ENCODE peak calls at places on chromosomes 4 and X, in five cellular contexts. P, O, Q, E and L are unnamed samples.

GRCh38 chr4:73152893-73153292 is 83.4 kb upstream of the COX18 start:
- DNase-seq in P (no peak), O (no peak), Q (no peak), E (peak; percentile 4), L (no peak)

GRCh38 chr4:17597517-17597916 is 16.9 kb upstream of the MED28 start:
- DNase-seq in P (no peak), O (no peak), Q (no peak), E (peak; percentile 65), L (no peak)

GRCh38 chr4:87745058-87745842 is 54.1 kb upstream of the IBSP start:
- DNase-seq in P (no peak), O (no peak), Q (no peak), E (no peak), L (no peak)

GRCh38 chr4:77126844-77127614 is 30.0 kb upstream of the CCNG2 start:
- DNase-seq in P (no peak), O (no peak), Q (no peak), E (no peak), L (no peak)

GRCh38 chrX:9871871-9872270 is 85.6 kb downstream of the SHROOM2 start:
- DNase-seq in P (no peak), O (peak; percentile 60), Q (no peak), E (peak; percentile 8), L (no peak)

GRCh38 chr4:176498857-176499256 is 179.1 kb downstream of the SPCS3 start:
- DNase-seq in P (no peak), O (no peak), Q (no peak), E (peak; percentile 82), L (no peak)

GRCh38 chr4:1490906-1491629 is 84.8 kb upstream of the NKX1-1 start:
- DNase-seq in P (no peak), O (no peak), Q (no peak), E (no peak), L (no peak)

GRCh38 chr4:38664704-38665401 is 854 bp downstream of the KLF3 start:
- DNase-seq in P (no peak), O (peak; percentile 67), Q (peak; percentile 64), E (peak; percentile 65), L (no peak)

GRCh38 chr4:22170353-22170752 is 221.8 kb upstream of the KCNIP4 start:
- DNase-seq in P (peak; percentile 8), O (peak; percentile 42), Q (no peak), E (peak; percentile 64), L (peak; percentile 9)